ENCODE peak calls at places on chromosome 12, in eight cellular contexts. G is choroid plexus epithelial cell, P is cardiac fibroblast, Z is fibroblast of pulmonary artery, D is kidney, K is Calu3, M is Panc1, Q is PC-3. X is an unnamed sample.

GRCh38 chr12:108622425-108622824 is 11.3 kb downstream of the SELPLG start:
- DNase-seq in D (no peak), Q (no peak), P (peak), K (no peak), Z (peak), M (no peak), G (peak), X (peak)

GRCh38 chr12:110289711-110290078 is 8.6 kb downstream of the ATP2A2 start:
- DNase-seq in M (no peak), K (no peak), Z (no peak), Q (no peak), G (no peak), D (no peak), P (no peak), X (no peak)

GRCh38 chr12:96044017-96044985 is 8.9 kb upstream of the LTA4H start:
- DNase-seq in P (peak), M (no peak), G (peak), Z (peak), K (no peak), Q (peak), D (no peak), X (no peak)

GRCh38 chr12:91274886-91275285 is 92.3 kb upstream of the DCN start:
- DNase-seq in K (no peak), P (peak), Q (no peak), D (no peak), G (peak), Z (peak), M (no peak), X (no peak)

GRCh38 chr12:48040294-48040820 is 36.1 kb upstream of the COL2A1 start:
- DNase-seq in Z (no peak), D (no peak), K (no peak), G (no peak), M (no peak), Q (no peak), P (no peak), X (no peak)

GRCh38 chr12:131229426-131230339 is 276.0 kb downstream of the ADGRD1 start:
- DNase-seq in D (peak), M (no peak), Z (no peak), G (no peak), P (no peak), Q (no peak), K (no peak), X (no peak)

GRCh38 chr12:55955800-55956508 is 9.9 kb downstream of the PMEL start:
- DNase-seq in D (no peak), G (peak), P (peak), Z (peak), M (no peak), K (peak), Q (peak), X (no peak)

GRCh38 chr12:104462931-104463339 is 6.2 kb downstream of the CHST11 start:
- DNase-seq in Z (peak), P (no peak), Q (no peak), K (no peak), M (no peak), G (peak), D (no peak), X (peak)

GRCh38 chr12:90428474-90428873 is 526.5 kb downstream of the CCER1 start:
- DNase-seq in G (no peak), Z (no peak), D (no peak), P (no peak), K (no peak), Q (no peak), M (no peak), X (no peak)

GRCh38 chr12:112353389-112353788 is 28.8 kb downstream of the HECTD4 start:
- DNase-seq in D (no peak), K (no peak), G (no peak), Q (peak), M (no peak), P (peak), Z (peak), X (no peak)

GRCh38 chr12:43914923-43915468 is 79.1 kb downstream of the TMEM117 start:
- DNase-seq in M (no peak), P (no peak), D (no peak), K (no peak), Z (peak), Q (peak), G (peak), X (no peak)

GRCh38 chr12:100372846-100373245 is 16.0 kb downstream of the SLC17A8 start:
- DNase-seq in Z (no peak), G (no peak), P (no peak), D (no peak), M (no peak), Q (no peak), K (no peak), X (no peak)

GRCh38 chr12:106251636-106252035 is 3.8 kb upstream of the CKAP4 start:
- DNase-seq in Z (peak), K (no peak), Q (peak), P (no peak), G (peak), M (no peak), D (no peak), X (no peak)

GRCh38 chr12:54725233-54725843 is 77.2 kb upstream of the DCD start:
- DNase-seq in D (no peak), Z (peak), M (no peak), P (peak), K (peak), Q (peak), G (peak), X (no peak)
- TF ChIP-seq CTCF in D (peak), Z (peak), M (peak), P (peak), K (peak), Q (peak), G (peak), X (no peak)

GRCh38 chr12:124498870-124499753 is 68.3 kb downstream of the NCOR2 start:
- DNase-seq in M (no peak), Z (peak), K (no peak), P (peak), D (no peak), Q (no peak), G (peak), X (no peak)
- TF ChIP-seq CTCF in M (no peak), Z (peak), K (no peak), P (peak), D (no peak), Q (peak), G (peak), X (no peak)

DNA sequence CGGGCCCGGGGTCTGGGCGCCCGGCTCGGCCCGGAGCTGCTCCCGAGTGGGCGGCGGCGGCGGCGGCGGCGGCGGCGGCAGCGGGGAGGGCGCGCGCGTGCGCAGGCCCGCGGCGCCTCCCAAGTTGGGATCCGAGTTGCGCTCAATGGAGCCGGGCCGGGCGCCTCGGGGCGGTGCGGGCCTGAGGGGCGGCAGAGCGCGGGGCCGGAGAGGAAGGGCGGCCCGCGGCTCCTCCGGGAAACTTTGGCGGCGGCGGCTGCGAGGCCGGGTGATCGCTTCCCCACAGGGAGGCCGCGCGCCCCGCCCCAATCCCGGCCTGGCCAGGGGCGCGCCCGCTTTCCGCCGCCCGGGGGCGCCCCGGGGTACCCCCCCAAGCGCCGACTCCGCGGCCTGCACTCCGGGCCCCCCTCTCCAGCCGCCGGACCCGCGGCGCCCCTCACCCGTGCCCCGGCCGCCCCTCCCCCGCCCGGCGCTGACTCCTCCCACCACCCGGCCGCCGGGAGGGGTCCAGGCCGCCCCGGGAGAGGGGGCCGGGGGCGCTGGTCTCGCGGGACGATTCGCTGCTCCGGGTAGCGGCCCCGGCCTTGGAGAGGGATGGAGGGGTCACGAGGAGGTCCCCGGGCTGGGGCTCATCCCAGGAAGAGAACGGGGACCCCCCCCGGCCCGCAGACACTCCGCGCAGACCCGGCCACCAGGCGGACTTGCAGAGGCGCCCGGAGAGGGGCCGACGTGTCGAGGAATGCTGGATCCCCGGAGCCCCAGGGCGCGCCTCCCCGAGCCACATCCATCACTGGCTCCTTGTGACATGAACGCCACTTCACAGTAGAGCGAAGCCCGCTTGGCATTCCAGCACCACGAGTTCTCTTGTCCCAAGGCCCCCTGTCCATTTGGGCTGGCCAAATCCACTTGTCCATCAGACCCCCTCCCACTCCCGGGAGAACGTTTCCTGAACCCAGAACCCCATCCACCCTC is at the start of gene RILPL1:
- DNase-seq in M (no peak), D (peak), Q (peak), Z (peak), G (peak), K (peak), P (peak), X (peak)
- TF ChIP-seq CTCF in M (peak), D (peak), Q (no peak), Z (peak), G (peak), K (peak), P (peak), X (peak)

GRCh38 chr12:57130941-57131340 is 2.7 kb downstream of the LRP1 start:
- DNase-seq in Q (no peak), P (no peak), D (no peak), G (no peak), K (no peak), M (no peak), Z (no peak), X (no peak)

GRCh38 chr12:57133916-57134315 is 5.6 kb downstream of the LRP1 start:
- DNase-seq in Z (no peak), M (no peak), D (no peak), P (no peak), G (no peak), K (no peak), Q (no peak), X (no peak)

GRCh38 chr12:57134949-57135348 is 6.7 kb downstream of the LRP1 start:
- DNase-seq in M (no peak), K (no peak), Q (no peak), Z (no peak), G (no peak), P (no peak), D (no peak), X (no peak)

GRCh38 chr12:57131896-57132744 is 3.8 kb downstream of the LRP1 start:
- DNase-seq in K (no peak), G (no peak), M (no peak), D (no peak), P (no peak), Z (no peak), Q (no peak), X (no peak)

GRCh38 chr12:57133013-57133569 is 4.8 kb downstream of the LRP1 start:
- DNase-seq in P (peak), D (no peak), Q (no peak), K (no peak), Z (no peak), G (peak), M (no peak), X (no peak)
- TF ChIP-seq CTCF in P (no peak), D (no peak), Q (no peak), K (no peak), Z (no peak), G (no peak), M (no peak), X (no peak)

DNA sequence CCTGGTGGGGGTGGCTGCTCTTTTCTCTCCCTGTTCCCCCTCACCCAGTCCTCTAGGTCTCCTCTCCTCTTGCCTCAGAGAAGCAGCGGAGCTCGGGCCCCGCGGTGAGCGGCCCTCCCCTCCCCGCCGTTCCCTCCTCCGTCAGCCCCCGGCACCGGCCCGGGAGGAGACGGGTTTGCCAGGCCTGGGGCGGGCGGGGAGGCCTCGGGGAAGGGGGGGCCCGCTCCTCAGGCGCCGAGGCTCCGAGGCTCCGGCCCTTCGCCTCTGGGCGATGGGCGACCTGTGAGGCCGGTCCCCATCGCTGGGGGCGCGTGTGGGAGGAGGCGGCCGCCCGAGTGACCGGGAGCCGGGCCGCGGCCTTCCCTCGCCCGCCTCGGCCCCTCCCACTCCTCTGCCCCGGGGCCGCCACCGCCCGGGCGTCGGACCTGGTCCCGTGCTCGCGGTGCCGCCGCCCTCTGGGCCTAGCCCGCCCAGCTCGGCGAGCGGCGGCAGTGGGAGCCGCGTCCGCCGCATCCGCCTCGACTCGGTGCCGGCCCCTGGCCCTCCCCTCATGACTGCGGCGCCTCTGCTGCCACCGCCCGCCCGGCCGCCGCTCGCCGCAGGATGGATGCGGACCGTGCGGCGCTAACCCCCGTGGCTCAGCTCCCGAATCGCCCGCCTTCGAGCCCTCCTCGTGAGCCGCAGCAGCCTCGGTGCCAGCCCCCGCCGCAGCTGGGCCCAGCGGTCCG is 458 bp downstream of the WNK1 start:
- DNase-seq in Q (peak), G (peak), M (no peak), K (peak), D (peak), P (peak), Z (peak), X (peak)
- TF ChIP-seq CTCF in Q (no peak), G (no peak), M (peak), K (no peak), D (peak), P (peak), Z (no peak), X (no peak)

X was measured in GM13976.